ENCODE peak calls at places on chromosomes 4 and X, in eight cellular contexts. P, M, I, V, A, J, Y and E are unnamed samples.

GRCh38 chr4:187929024-187929423 is 66.5 kb upstream of the ZFP42 start:
- DNase-seq in M (no peak), A (no peak), Y (no peak), V (no peak), P (no peak), I (no peak), J (no peak), E (no peak)

GRCh38 chr4:54102747-54103146 is 2.8 kb downstream of the GSX2 start:
- DNase-seq in P (no peak), A (no peak), J (no peak), V (no peak), Y (no peak), M (no peak), I (no peak), E (no peak)

GRCh38 chr4:156194896-156195295 is 241.2 kb upstream of the CTSO start:
- DNase-seq in Y (no peak), A (no peak), M (no peak), P (no peak), J (no peak), V (no peak), I (no peak), E (no peak)

GRCh38 chr4:80740375-80740774 is 290.1 kb upstream of the BMP3 start:
- DNase-seq in V (no peak), M (no peak), A (no peak), I (no peak), Y (no peak), P (no peak), J (no peak), E (no peak)

GRCh38 chrX:119655125-119655524 is 37.8 kb downstream of the SEPTIN6 start:
- DNase-seq in M (no peak), J (peak; percentile 62), I (no peak), A (peak; percentile 91), Y (no peak), P (no peak), V (no peak), E (no peak)

GRCh38 chrX:38311743-38312142 is 15.6 kb downstream of the RPGR start:
- DNase-seq in J (no peak), V (no peak), A (no peak), Y (no peak), P (no peak), I (no peak), M (no peak), E (no peak)

GRCh38 chr4:150582881-150583286 is 933 bp downstream of the MAB21L2 start:
- DNase-seq in V (no peak), P (peak; percentile 59), I (no peak), M (no peak), A (peak; percentile 26), J (peak; percentile 27), Y (peak; percentile 67), E (no peak)

GRCh38 chrX:47179221-47179927 is 14.3 kb upstream of the UBA1 start:
- DNase-seq in A (peak; percentile 25), J (peak; percentile 66), M (no peak), I (no peak), P (no peak), V (no peak), Y (peak; percentile 64), E (no peak)

GRCh38 chr4:26682436-26682835 is 98.6 kb downstream of the TBC1D19 start:
- DNase-seq in I (no peak), J (no peak), M (no peak), V (no peak), Y (no peak), P (no peak), A (no peak), E (no peak)

GRCh38 chr4:131296192-131296591 is 1852.9 kb upstream of the PCDH10 start:
- DNase-seq in V (no peak), Y (no peak), I (no peak), A (no peak), M (no peak), P (no peak), J (no peak), E (no peak)

GRCh38 chr4:141416219-141416618 is 195.5 kb downstream of the ZNF330 start:
- DNase-seq in J (no peak), A (no peak), M (no peak), V (no peak), P (no peak), Y (no peak), I (no peak), E (no peak)

GRCh38 chr4:16818005-16818404 is 80.4 kb downstream of the LDB2 start:
- DNase-seq in J (no peak), I (no peak), P (no peak), M (no peak), V (no peak), Y (no peak), A (no peak), E (no peak)